ENCODE peak calls at places on chromosomes 4 and X, in five cellular contexts. One of them, this sample, is unnamed.

GRCh38 chr4:87130985-87131753 is 89.2 kb downstream of the KLHL8 start:
- DNase-seq in transverse colon: no peak
- DNase-seq in stomach: no peak
- DNase-seq in GM23338: no peak
- DNase-seq in Panc1: no peak
- DNase-seq in this sample: no peak

GRCh38 chrX:33892670-33893069 is 239.4 kb downstream of the FAM47A start:
- DNase-seq in stomach: no peak
- DNase-seq in transverse colon: no peak
- DNase-seq in GM23338: no peak
- DNase-seq in Panc1: no peak
- DNase-seq in this sample: no peak

GRCh38 chrX:136879001-136879667 is 1.4 kb downstream of the RBMX start:
- DNase-seq in transverse colon: no peak
- DNase-seq in stomach: no peak
- DNase-seq in Panc1: no peak
- DNase-seq in GM23338: no peak
- DNase-seq in this sample: no peak

GRCh38 chr4:37873383-37873782 is 17.5 kb upstream of the TBC1D1 start:
- DNase-seq in GM23338: no peak
- DNase-seq in transverse colon: no peak
- DNase-seq in stomach: no peak
- DNase-seq in Panc1: peak; percentile 4
- DNase-seq in this sample: peak; percentile 21

GRCh38 chrX:10011991-10012390 is 44.8 kb downstream of the CLDN34 start:
- DNase-seq in stomach: no peak
- DNase-seq in Panc1: no peak
- DNase-seq in transverse colon: no peak
- DNase-seq in GM23338: peak; percentile 48
- DNase-seq in this sample: no peak

GRCh38 chr4:32133141-32133540 is 1413.0 kb downstream of the PCDH7 start:
- DNase-seq in Panc1: no peak
- DNase-seq in transverse colon: no peak
- DNase-seq in GM23338: no peak
- DNase-seq in stomach: no peak
- DNase-seq in this sample: no peak

GRCh38 chrX:110759785-110760184 is 35.8 kb downstream of the CHRDL1 start:
- DNase-seq in GM23338: no peak
- DNase-seq in Panc1: no peak
- DNase-seq in stomach: no peak
- DNase-seq in transverse colon: no peak
- DNase-seq in this sample: no peak

GRCh38 chr4:57114973-57115372 is 4.8 kb upstream of the IGFBP7 start:
- DNase-seq in GM23338: no peak
- DNase-seq in transverse colon: no peak
- DNase-seq in Panc1: no peak
- DNase-seq in stomach: no peak
- DNase-seq in this sample: no peak

GRCh38 chr4:102501176-102501634 is at the start of gene NFKB1:
- DNase-seq in transverse colon: peak; percentile 73
- DNase-seq in stomach: peak; percentile 73
- DNase-seq in Panc1: no peak
- DNase-seq in GM23338: peak; percentile 62
- DNase-seq in this sample: peak; percentile 47

GRCh38 chr4:81136161-81136910 is 78.7 kb downstream of the PRKG2 start:
- DNase-seq in GM23338: no peak
- DNase-seq in transverse colon: no peak
- DNase-seq in Panc1: no peak
- DNase-seq in stomach: no peak
- DNase-seq in this sample: no peak

GRCh38 chrX:31039327-31039711 is 32.5 kb downstream of the FTHL17 start:
- DNase-seq in GM23338: no peak
- DNase-seq in Panc1: no peak
- DNase-seq in stomach: no peak
- DNase-seq in transverse colon: no peak
- DNase-seq in this sample: no peak

GRCh38 chr4:107709916-107710315 is 10.1 kb downstream of the PAPSS1 start:
- DNase-seq in transverse colon: no peak
- DNase-seq in GM23338: no peak
- DNase-seq in Panc1: no peak
- DNase-seq in stomach: no peak
- DNase-seq in this sample: no peak
- TF ChIP-seq POLR2AphosphoS5 in transverse colon: no peak
- TF ChIP-seq POLR2AphosphoS5 in GM23338: no peak
- TF ChIP-seq POLR2AphosphoS5 in Panc1: no peak
- TF ChIP-seq POLR2AphosphoS5 in stomach: no peak
- TF ChIP-seq POLR2AphosphoS5 in this sample: no peak

GRCh38 chr4:110636231-110636676 is 13.4 kb upstream of the PITX2 start:
- DNase-seq in GM23338: peak; percentile 81
- DNase-seq in stomach: no peak
- DNase-seq in Panc1: no peak
- DNase-seq in transverse colon: no peak
- DNase-seq in this sample: no peak
- TF ChIP-seq POLR2AphosphoS5 in GM23338: no peak
- TF ChIP-seq POLR2AphosphoS5 in stomach: no peak
- TF ChIP-seq POLR2AphosphoS5 in Panc1: no peak
- TF ChIP-seq POLR2AphosphoS5 in transverse colon: no peak
- TF ChIP-seq POLR2AphosphoS5 in this sample: no peak

GRCh38 chr4:150739591-150739990 is 157.6 kb downstream of the MAB21L2 start:
- DNase-seq in Panc1: no peak
- DNase-seq in transverse colon: no peak
- DNase-seq in GM23338: peak; percentile 40
- DNase-seq in stomach: no peak
- DNase-seq in this sample: no peak
- TF ChIP-seq POLR2AphosphoS5 in Panc1: no peak
- TF ChIP-seq POLR2AphosphoS5 in transverse colon: no peak
- TF ChIP-seq POLR2AphosphoS5 in GM23338: no peak
- TF ChIP-seq POLR2AphosphoS5 in stomach: no peak
- TF ChIP-seq POLR2AphosphoS5 in this sample: no peak

GRCh38 chr4:41384992-41385391 is 128.3 kb downstream of the UCHL1 start:
- DNase-seq in GM23338: no peak
- DNase-seq in transverse colon: peak; percentile 77
- DNase-seq in stomach: peak; percentile 86
- DNase-seq in Panc1: no peak
- DNase-seq in this sample: peak; percentile 26
- TF ChIP-seq POLR2AphosphoS5 in GM23338: no peak
- TF ChIP-seq POLR2AphosphoS5 in transverse colon: peak; percentile 42
- TF ChIP-seq POLR2AphosphoS5 in stomach: peak; percentile 52
- TF ChIP-seq POLR2AphosphoS5 in Panc1: no peak
- TF ChIP-seq POLR2AphosphoS5 in this sample: peak; percentile 5

This sample was measured in prostate gland.